ENCODE peak calls at places on chromosomes 13 and 19, in five cellular contexts. One of them, this sample, is unnamed. For H3K27me3, the result is how much of the 10 kb centered on the place peaks cover.

GRCh38 chr13:114147803-114148520 is 15.5 kb upstream of the RASA3 start:
- ATAC-seq in GM12878: peak
- ATAC-seq in HepG2: no peak
- ATAC-seq in K562: no peak
- ATAC-seq in upper lobe of left lung: no peak
- ATAC-seq in this sample: no peak

GRCh38 chr19:14407889-14408640 is 11.1 kb downstream of the DDX39A start:
- ATAC-seq in GM12878: no peak
- ATAC-seq in HepG2: no peak
- ATAC-seq in K562: peak
- ATAC-seq in upper lobe of left lung: no peak
- ATAC-seq in this sample: no peak

GRCh38 chr13:20843177-20843576 is 59.4 kb downstream of the XPO4 start:
- ATAC-seq in K562: no peak
- ATAC-seq in GM12878: no peak
- ATAC-seq in HepG2: no peak
- ATAC-seq in upper lobe of left lung: no peak
- ATAC-seq in this sample: no peak

GRCh38 chr13:35723061-35723461 is 246.6 kb upstream of the MAB21L1 start:
- ATAC-seq in HepG2: no peak
- ATAC-seq in GM12878: no peak
- ATAC-seq in K562: no peak
- ATAC-seq in upper lobe of left lung: no peak
- ATAC-seq in this sample: peak

GRCh38 chr13:98480915-98481510 is 95.9 kb downstream of the STK24 start:
- ATAC-seq in K562: peak
- ATAC-seq in upper lobe of left lung: no peak
- ATAC-seq in GM12878: peak
- ATAC-seq in HepG2: no peak
- ATAC-seq in this sample: peak

GRCh38 chr13:98915563-98916348 is 62.1 kb downstream of the DOCK9 start:
- ATAC-seq in GM12878: no peak
- ATAC-seq in K562: no peak
- ATAC-seq in HepG2: no peak
- ATAC-seq in upper lobe of left lung: peak
- ATAC-seq in this sample: peak

GRCh38 chr19:52936151-52936957 is 13.1 kb upstream of the ZNF888 start:
- ATAC-seq in GM12878: peak
- ATAC-seq in K562: peak
- ATAC-seq in HepG2: peak
- ATAC-seq in upper lobe of left lung: no peak
- ATAC-seq in this sample: no peak

GRCh38 chr13:101473458-101473857 is 21.0 kb downstream of the ITGBL1 start:
- ATAC-seq in upper lobe of left lung: peak
- ATAC-seq in HepG2: no peak
- ATAC-seq in GM12878: no peak
- ATAC-seq in K562: no peak
- ATAC-seq in this sample: no peak

GRCh38 chr13:98766120-98766519 is 13.6 kb upstream of the SLC15A1 start:
- ATAC-seq in GM12878: no peak
- ATAC-seq in HepG2: no peak
- ATAC-seq in upper lobe of left lung: no peak
- ATAC-seq in K562: no peak
- ATAC-seq in this sample: no peak

GRCh38 chr13:28002886-28003698 is 14.6 kb upstream of the URAD start:
- ATAC-seq in GM12878: no peak
- ATAC-seq in K562: no peak
- ATAC-seq in upper lobe of left lung: no peak
- ATAC-seq in HepG2: no peak
- ATAC-seq in this sample: no peak

GRCh38 chr19:6891761-6892385 is 4.5 kb downstream of the ADGRE1 start:
- ATAC-seq in HepG2: no peak
- ATAC-seq in K562: no peak
- ATAC-seq in upper lobe of left lung: no peak
- ATAC-seq in GM12878: no peak
- ATAC-seq in this sample: no peak

GRCh38 chr13:109213714-109214113 is 572.7 kb downstream of the IRS2 start:
- ATAC-seq in HepG2: no peak
- ATAC-seq in GM12878: no peak
- ATAC-seq in upper lobe of left lung: peak
- ATAC-seq in K562: no peak
- ATAC-seq in this sample: no peak

GRCh38 chr13:113854238-113855011 is 9.5 kb downstream of the GAS6 start:
- ATAC-seq in K562: no peak
- ATAC-seq in upper lobe of left lung: peak
- ATAC-seq in GM12878: no peak
- ATAC-seq in HepG2: no peak
- ATAC-seq in this sample: peak

GRCh38 chr13:74210693-74211393 is 76.6 kb upstream of the KLF12 start:
- ATAC-seq in upper lobe of left lung: no peak
- ATAC-seq in GM12878: no peak
- ATAC-seq in HepG2: no peak
- ATAC-seq in K562: no peak
- ATAC-seq in this sample: peak

GRCh38 chr13:51997641-51998330 is 13.5 kb downstream of the ATP7B start:
- ATAC-seq in K562: peak
- ATAC-seq in GM12878: no peak
- ATAC-seq in HepG2: peak
- ATAC-seq in upper lobe of left lung: no peak
- ATAC-seq in this sample: no peak

GRCh38 chr13:40639226-40639681 is 27.2 kb downstream of the FOXO1 start:
- ATAC-seq in K562: peak
- ATAC-seq in GM12878: no peak
- ATAC-seq in HepG2: peak
- ATAC-seq in upper lobe of left lung: peak
- ATAC-seq in this sample: peak

GRCh38 chr19:55075366-55075998 is at the start of gene EPS8L1:
- ATAC-seq in HepG2: peak
- ATAC-seq in GM12878: no peak
- ATAC-seq in K562: no peak
- ATAC-seq in upper lobe of left lung: peak
- ATAC-seq in this sample: no peak

GRCh38 chr19:50427997-50428425 is 4.7 kb upstream of the MYBPC2 start:
- ATAC-seq in upper lobe of left lung: peak
- ATAC-seq in HepG2: no peak
- ATAC-seq in K562: no peak
- ATAC-seq in GM12878: peak
- ATAC-seq in this sample: peak

GRCh38 chr13:113582841-113583631 is 1.5 kb upstream of the TFDP1 start:
- ATAC-seq in K562: no peak
- ATAC-seq in GM12878: no peak
- ATAC-seq in HepG2: peak
- ATAC-seq in upper lobe of left lung: no peak
- ATAC-seq in this sample: no peak

DNA sequence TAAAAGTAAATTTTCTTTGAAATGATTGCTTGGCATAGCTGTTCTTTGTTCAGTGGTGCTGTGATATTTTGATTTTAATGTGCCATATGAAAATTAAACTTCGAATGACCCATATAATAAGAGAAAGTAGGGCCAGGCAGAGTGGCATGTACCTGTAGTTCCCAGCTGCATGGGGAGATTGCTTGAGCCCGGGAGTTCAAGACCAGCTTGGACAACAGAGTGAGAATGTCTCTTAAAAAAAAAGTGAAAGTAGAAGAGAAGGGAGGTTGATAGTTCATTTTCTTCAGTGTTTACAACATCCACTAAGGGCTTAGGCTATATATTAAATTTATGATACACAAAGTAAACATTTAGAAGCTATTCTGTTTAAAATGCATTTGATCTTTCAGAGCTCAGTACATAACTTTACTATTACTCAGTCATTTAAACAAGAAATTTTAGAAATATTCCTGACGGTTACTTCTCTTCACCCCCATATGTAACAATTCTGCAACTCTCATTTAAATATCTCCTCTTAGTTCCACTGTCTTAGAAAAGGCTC is 17.2 kb upstream of the RFC3 start:
- ATAC-seq in upper lobe of left lung: no peak
- ATAC-seq in K562: no peak
- ATAC-seq in HepG2: no peak
- ATAC-seq in GM12878: no peak
- ATAC-seq in this sample: no peak
- TF ChIP-seq EP300 in upper lobe of left lung: no peak
- TF ChIP-seq EP300 in K562: no peak
- TF ChIP-seq EP300 in HepG2: no peak
- TF ChIP-seq EP300 in GM12878: no peak
- TF ChIP-seq EP300 in this sample: no peak

DNA sequence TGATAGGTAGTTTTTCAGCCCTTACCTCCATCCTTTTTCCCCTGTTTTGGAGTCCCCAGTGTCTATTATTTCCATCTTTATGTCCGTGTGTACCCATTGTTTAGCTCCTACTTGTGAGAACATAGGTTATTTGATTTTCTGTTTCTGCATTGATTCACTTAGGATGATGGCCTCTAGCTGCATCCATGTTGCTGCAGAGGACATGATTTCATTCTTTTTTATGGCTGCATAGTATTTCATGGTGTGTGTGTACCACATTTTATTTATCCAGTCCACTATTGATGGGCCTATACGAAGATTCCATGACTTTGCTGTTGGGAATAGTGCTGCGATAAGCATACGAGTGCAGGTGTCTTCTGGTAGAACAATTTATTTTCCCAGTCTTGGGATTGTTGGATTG is 15.0 kb upstream of the ZNF527 start:
- ATAC-seq in HepG2: no peak
- ATAC-seq in GM12878: no peak
- ATAC-seq in upper lobe of left lung: no peak
- ATAC-seq in K562: no peak
- ATAC-seq in this sample: no peak
- H3K27me3 ChIP-seq in HepG2: under half
- H3K27me3 ChIP-seq in GM12878: under half
- H3K27me3 ChIP-seq in upper lobe of left lung: under half
- H3K27me3 ChIP-seq in K562: under half
- H3K27me3 ChIP-seq in this sample: under half

GRCh38 chr19:49118565-49119410 is at the start of gene C19orf73:
- ATAC-seq in upper lobe of left lung: peak
- ATAC-seq in GM12878: peak
- ATAC-seq in HepG2: peak
- ATAC-seq in K562: peak
- ATAC-seq in this sample: peak
- TF ChIP-seq EP300 in upper lobe of left lung: no peak
- TF ChIP-seq EP300 in GM12878: no peak
- TF ChIP-seq EP300 in HepG2: peak
- TF ChIP-seq EP300 in K562: no peak
- TF ChIP-seq EP300 in this sample: no peak

GRCh38 chr19:29016353-29016752 is 196.6 kb downstream of the UQCRFS1 start:
- ATAC-seq in K562: no peak
- ATAC-seq in HepG2: no peak
- ATAC-seq in upper lobe of left lung: no peak
- ATAC-seq in GM12878: no peak
- ATAC-seq in this sample: no peak

GRCh38 chr19:29016926-29017760 is 195.8 kb downstream of the UQCRFS1 start:
- ATAC-seq in HepG2: no peak
- ATAC-seq in upper lobe of left lung: no peak
- ATAC-seq in GM12878: no peak
- ATAC-seq in K562: no peak
- ATAC-seq in this sample: no peak

GRCh38 chr19:29014857-29015436 is 198.0 kb downstream of the UQCRFS1 start:
- ATAC-seq in HepG2: no peak
- ATAC-seq in K562: peak
- ATAC-seq in GM12878: no peak
- ATAC-seq in upper lobe of left lung: no peak
- ATAC-seq in this sample: no peak

GRCh38 chr19:29013988-29014387 is 199.0 kb downstream of the UQCRFS1 start:
- ATAC-seq in GM12878: no peak
- ATAC-seq in HepG2: no peak
- ATAC-seq in K562: no peak
- ATAC-seq in upper lobe of left lung: no peak
- ATAC-seq in this sample: no peak

GRCh38 chr19:29015569-29015968 is 197.4 kb downstream of the UQCRFS1 start:
- ATAC-seq in K562: no peak
- ATAC-seq in GM12878: no peak
- ATAC-seq in upper lobe of left lung: no peak
- ATAC-seq in HepG2: no peak
- ATAC-seq in this sample: no peak
- H3K27me3 ChIP-seq in K562: under half
- H3K27me3 ChIP-seq in GM12878: under half
- H3K27me3 ChIP-seq in upper lobe of left lung: under half
- H3K27me3 ChIP-seq in HepG2: under half
- H3K27me3 ChIP-seq in this sample: half or more

GRCh38 chr19:934865-935422 is 9.1 kb downstream of the ARID3A start:
- ATAC-seq in upper lobe of left lung: peak
- ATAC-seq in GM12878: no peak
- ATAC-seq in HepG2: peak
- ATAC-seq in K562: no peak
- ATAC-seq in this sample: peak
- TF ChIP-seq EP300 in upper lobe of left lung: peak
- TF ChIP-seq EP300 in GM12878: no peak
- TF ChIP-seq EP300 in HepG2: peak
- TF ChIP-seq EP300 in K562: no peak
- TF ChIP-seq EP300 in this sample: no peak

DNA sequence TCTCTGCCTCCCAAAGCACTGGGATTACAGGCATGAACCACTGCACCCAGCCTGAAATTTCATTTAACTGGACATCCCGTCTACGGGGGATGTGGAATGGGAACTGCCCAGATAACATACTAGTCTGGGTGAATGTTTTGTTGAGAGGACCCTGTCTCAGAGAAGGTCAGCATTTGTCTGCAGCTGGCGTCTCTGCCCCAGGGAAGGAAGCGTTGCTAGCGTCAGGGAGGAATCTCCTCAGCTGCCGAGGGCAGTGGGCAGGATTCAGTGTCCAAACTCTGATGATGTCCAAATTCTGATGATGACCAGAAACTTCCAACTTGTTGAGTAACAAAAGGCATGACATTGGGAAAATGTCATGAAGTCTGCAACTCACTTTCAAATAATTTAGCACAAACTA is 3.1 kb downstream of the NXNL1 start:
- ATAC-seq in K562: no peak
- ATAC-seq in upper lobe of left lung: no peak
- ATAC-seq in GM12878: no peak
- ATAC-seq in HepG2: no peak
- ATAC-seq in this sample: no peak
- H3K27me3 ChIP-seq in K562: under half
- H3K27me3 ChIP-seq in upper lobe of left lung: under half
- H3K27me3 ChIP-seq in GM12878: under half
- H3K27me3 ChIP-seq in HepG2: under half
- H3K27me3 ChIP-seq in this sample: half or more

DNA sequence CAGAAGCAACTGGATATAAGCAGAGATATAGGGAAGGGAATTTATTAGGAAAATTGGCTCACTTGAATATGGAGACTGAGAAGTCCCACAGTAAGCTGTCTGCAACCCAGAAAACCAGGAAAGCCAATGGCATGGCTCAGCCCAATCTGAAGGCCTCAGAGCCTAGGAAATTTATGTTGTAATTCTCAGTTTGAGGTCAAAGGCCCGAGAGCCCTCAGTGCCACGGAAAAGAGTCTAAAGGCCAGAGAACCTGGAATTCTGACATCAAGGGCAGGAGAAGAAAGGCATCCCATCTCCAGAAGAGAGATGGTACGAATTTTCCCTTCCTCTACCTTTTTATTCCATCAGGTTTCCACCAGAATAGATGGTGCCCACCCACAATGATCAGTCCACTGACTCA is 20.1 kb upstream of the RXFP2 start:
- ATAC-seq in K562: no peak
- ATAC-seq in upper lobe of left lung: no peak
- ATAC-seq in GM12878: no peak
- ATAC-seq in HepG2: no peak
- ATAC-seq in this sample: no peak
- TF ChIP-seq EP300 in K562: no peak
- TF ChIP-seq EP300 in upper lobe of left lung: no peak
- TF ChIP-seq EP300 in GM12878: no peak
- TF ChIP-seq EP300 in HepG2: no peak
- TF ChIP-seq EP300 in this sample: no peak

GRCh38 chr19:18788782-18789421 is 2.2 kb downstream of the COMP start:
- ATAC-seq in GM12878: no peak
- ATAC-seq in HepG2: no peak
- ATAC-seq in upper lobe of left lung: no peak
- ATAC-seq in K562: no peak
- ATAC-seq in this sample: no peak
- H3K27me3 ChIP-seq in GM12878: under half
- H3K27me3 ChIP-seq in HepG2: under half
- H3K27me3 ChIP-seq in upper lobe of left lung: under half
- H3K27me3 ChIP-seq in K562: half or more
- H3K27me3 ChIP-seq in this sample: half or more